ENCODE peak calls at places on chromosomes 7 and 10, in four cellular contexts. F is K562, I is H1, V is HepG2. R is an unnamed sample.

GRCh38 chr10:86178401-86179142 is 188.0 kb downstream of the GRID1 start:
- DNase-seq in F (peak; percentile 30), V (peak; percentile 24), I (peak; percentile 83), R (no peak)

GRCh38 chr7:4450483-4450882 is 231.6 kb upstream of the FOXK1 start:
- DNase-seq in V (no peak), F (no peak), I (no peak), R (no peak)

GRCh38 chr10:34941471-34942357 is 126.6 kb upstream of the PARD3 start:
- DNase-seq in I (no peak), V (no peak), F (no peak), R (no peak)

GRCh38 chr7:139745330-139746143 is 32.3 kb downstream of the HIPK2 start:
- DNase-seq in F (no peak), I (no peak), V (peak; percentile 89), R (no peak)

GRCh38 chr10:9895406-9895805 is 1122.3 kb upstream of the CELF2 start:
- DNase-seq in I (no peak), F (no peak), V (no peak), R (no peak)

GRCh38 chr7:22853674-22854157 is 31.1 kb upstream of the TOMM7 start:
- DNase-seq in V (no peak), F (peak; percentile 71), I (no peak), R (peak; percentile 14)

GRCh38 chr10:80500572-80501380 is 36.9 kb upstream of the SH2D4B start:
- DNase-seq in I (no peak), F (peak; percentile 64), V (no peak), R (no peak)

GRCh38 chr10:83023647-83024046 is 1115.7 kb upstream of the GHITM start:
- DNase-seq in I (no peak), V (no peak), F (no peak), R (no peak)

GRCh38 chr7:157471259-157472125 is 134.7 kb downstream of the DNAJB6 start:
- DNase-seq in F (no peak), I (no peak), V (no peak), R (no peak)

GRCh38 chr10:73586583-73586984 is 4.6 kb downstream of the USP54 start:
- DNase-seq in I (no peak), V (peak; percentile 93), F (peak; percentile 28), R (peak; percentile 93)

GRCh38 chr7:27161214-27161720 is 4.1 kb downstream of the HOXA9 start:
- DNase-seq in I (no peak), V (no peak), F (no peak), R (no peak)

GRCh38 chr10:103021897-103022286 is 103.8 kb downstream of the CNNM2 start:
- DNase-seq in I (no peak), V (peak; percentile 29), F (peak; percentile 13), R (no peak)

GRCh38 chr7:65307651-65308299 is 65.9 kb upstream of the ZNF92 start:
- DNase-seq in F (peak; percentile 82), I (peak; percentile 72), V (peak; percentile 57), R (peak; percentile 68)

GRCh38 chr10:122659651-122660050 is 40.0 kb downstream of the C10orf120 start:
- DNase-seq in I (no peak), V (no peak), F (no peak), R (no peak)

GRCh38 chr10:101096378-101096777 is 34.6 kb downstream of the KAZALD1 start:
- DNase-seq in V (no peak), I (no peak), F (no peak), R (no peak)

GRCh38 chr7:30424536-30424935 is 54.0 kb downstream of the NOD1 start:
- DNase-seq in I (no peak), F (no peak), V (no peak), R (no peak)

GRCh38 chr10:25933653-25934608 is at the start of gene MYO3A:
- DNase-seq in V (no peak), F (no peak), I (peak; percentile 83), R (no peak)

GRCh38 chr10:59175538-59176240 is 754 bp upstream of the PHYHIPL start:
- DNase-seq in I (peak; percentile 62), F (no peak), V (peak; percentile 40), R (no peak)

GRCh38 chr7:726854-727103 is 280 bp downstream of the DNAAF5 start:
- DNase-seq in F (no peak), I (no peak), V (no peak), R (no peak)

GRCh38 chr10:83492004-83492403 is 647.3 kb upstream of the GHITM start:
- DNase-seq in V (no peak), I (no peak), F (no peak), R (no peak)

GRCh38 chr10:124288928-124289921 is 129.5 kb downstream of the OAT start:
- DNase-seq in F (no peak), V (no peak), I (no peak), R (no peak)

GRCh38 chr10:15651175-15651574 is 68.5 kb downstream of the ITGA8 start:
- DNase-seq in F (peak; percentile 17), V (no peak), I (no peak), R (no peak)

GRCh38 chr10:75180592-75180991 is 30.0 kb upstream of the VDAC2 start:
- DNase-seq in F (no peak), I (no peak), V (no peak), R (peak; percentile 89)
- TF ChIP-seq POLR2A in F (no peak), I (no peak), V (no peak), R (no peak)

GRCh38 chr7:131154380-131154779 is 173.3 kb upstream of the MKLN1 start:
- DNase-seq in F (no peak), I (peak; percentile 20), V (no peak), R (no peak)
- H2AFZ ChIP-seq in F (no peak overlapping the region), I (no peak overlapping the region), V (no peak overlapping the region), R (no peak overlapping the region)

GRCh38 chr10:91043173-91043910 is 122.5 kb upstream of the ANKRD1 start:
- DNase-seq in V (peak; percentile 51), F (peak; percentile 46), I (no peak), R (peak; percentile 56)
- TF ChIP-seq JUN in V (no peak), F (no peak), I (no peak), R (no peak)

GRCh38 chr7:43591551-43592180 is 8.8 kb downstream of the STK17A start:
- DNase-seq in F (no peak), I (no peak), V (peak; percentile 31), R (peak; percentile 59)

GRCh38 chr7:43589133-43589478 is 6.2 kb downstream of the STK17A start:
- DNase-seq in F (no peak), I (no peak), V (no peak), R (no peak)

GRCh38 chr7:43592321-43592720 is 9.4 kb downstream of the STK17A start:
- DNase-seq in F (no peak), I (no peak), V (no peak), R (no peak)

GRCh38 chr7:43589728-43590127 is 6.8 kb downstream of the STK17A start:
- DNase-seq in V (no peak), F (no peak), I (no peak), R (no peak)

GRCh38 chr7:43590862-43591550 is 8.1 kb downstream of the STK17A start:
- DNase-seq in V (no peak), I (no peak), F (no peak), R (no peak)
- TF ChIP-seq POLR2A in V (no peak), I (no peak), F (no peak), R (no peak)

DNA sequence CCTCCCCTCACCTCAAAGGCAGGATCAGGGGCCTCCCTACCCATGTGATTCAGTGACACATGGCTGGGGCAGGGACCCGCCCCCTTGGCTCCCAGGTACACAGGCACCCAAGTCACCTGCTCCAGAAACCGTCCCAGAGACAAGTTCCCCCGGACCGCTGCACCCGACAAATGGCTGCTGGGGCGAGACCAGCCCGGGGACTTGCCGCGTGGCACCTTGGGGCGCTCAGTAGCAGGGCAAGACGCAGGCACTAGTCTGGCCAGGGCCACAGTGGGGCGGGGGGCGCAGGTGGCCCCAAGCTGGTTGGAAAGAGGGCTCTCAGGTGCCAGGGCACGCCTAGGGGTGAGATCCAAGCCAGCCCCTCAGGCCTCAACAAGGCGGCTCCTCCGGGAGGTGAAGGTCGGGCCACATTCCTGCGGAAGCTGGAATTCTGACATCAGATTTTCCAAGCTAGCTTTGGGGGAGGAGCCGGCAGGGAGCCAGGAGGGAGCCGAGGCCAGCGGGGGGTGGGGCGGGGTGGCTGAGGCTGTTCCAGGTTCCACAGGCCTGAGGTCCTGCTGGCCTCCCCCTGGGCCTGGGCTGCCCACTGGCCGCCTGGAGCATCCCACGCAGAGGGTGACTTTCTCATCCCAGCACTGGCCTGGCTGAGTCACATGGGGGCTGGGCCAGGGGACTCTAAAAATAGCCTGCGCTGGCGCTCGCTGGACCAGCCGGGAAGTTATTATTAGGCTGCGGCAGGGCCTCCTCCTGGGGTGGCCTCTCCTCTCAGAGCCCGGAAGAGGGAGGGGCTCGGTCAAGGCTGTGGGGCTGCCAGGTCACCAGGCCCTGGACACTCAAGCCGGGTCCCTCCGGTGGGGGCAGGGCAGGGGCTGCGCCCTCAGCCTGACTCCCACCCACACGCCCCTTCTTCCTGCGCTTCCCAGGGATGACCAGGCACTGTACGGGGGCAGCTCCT is 20.5 kb upstream of the INPP5A start:
- DNase-seq in F (peak; percentile 84), I (peak; percentile 82), V (peak; percentile 92), R (peak; percentile 71)
- H2AFZ ChIP-seq in F (peak overlapping the region; percentile 58), I (no peak overlapping the region), V (no peak overlapping the region), R (peak overlapping the region; percentile 5)

DNA sequence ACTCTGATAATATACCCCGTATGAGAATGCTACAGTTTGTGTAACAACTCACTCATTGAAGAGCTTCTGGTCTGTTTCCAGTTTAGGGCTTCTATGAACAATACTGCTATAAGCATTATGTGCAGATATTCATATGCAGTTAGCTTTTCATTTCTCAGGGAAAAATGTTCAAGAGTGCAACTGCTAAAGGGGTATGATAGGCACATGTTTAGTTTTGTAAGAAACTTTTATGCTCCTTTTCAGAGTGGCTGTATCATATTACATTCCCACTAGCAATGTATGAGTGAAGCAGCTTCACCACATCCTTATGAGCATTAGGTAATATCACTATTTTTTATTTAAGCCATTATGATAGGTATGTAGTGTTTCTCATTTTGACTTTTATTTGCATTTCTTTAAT is 182.6 kb upstream of the CXCL12 start:
- DNase-seq in I (no peak), V (no peak), F (no peak), R (no peak)
- TF ChIP-seq JUN in I (no peak), V (no peak), F (no peak), R (no peak)